ENCODE peak calls at places on chromosomes 1 and 21, in seven cellular contexts. One of them, this sample, is unnamed.

GRCh38 chr1:8317647-8318360 is at the start of gene SLC45A1:
- DNase-seq in lung: peak; percentile 48
- DNase-seq in A549: peak; percentile 68
- DNase-seq in Calu3: peak; percentile 65
- DNase-seq in astrocyte: peak; percentile 39
- DNase-seq in psoas muscle: peak; percentile 85
- DNase-seq in omental fat pad: peak; percentile 62
- DNase-seq in this sample: peak; percentile 76

GRCh38 chr1:160567858-160568682 is 11.2 kb downstream of the CD84 start:
- DNase-seq in lung: no peak
- DNase-seq in A549: no peak
- DNase-seq in Calu3: no peak
- DNase-seq in astrocyte: no peak
- DNase-seq in psoas muscle: no peak
- DNase-seq in omental fat pad: no peak
- DNase-seq in this sample: no peak

GRCh38 chr21:31531967-31532366 is 127.5 kb upstream of the SOD1 start:
- DNase-seq in lung: no peak
- DNase-seq in A549: no peak
- DNase-seq in Calu3: no peak
- DNase-seq in astrocyte: no peak
- DNase-seq in psoas muscle: no peak
- DNase-seq in omental fat pad: no peak
- DNase-seq in this sample: no peak

GRCh38 chr1:17488977-17489739 is 49.7 kb upstream of the RCC2 start:
- DNase-seq in lung: no peak
- DNase-seq in A549: no peak
- DNase-seq in Calu3: no peak
- DNase-seq in astrocyte: peak; percentile 8
- DNase-seq in psoas muscle: no peak
- DNase-seq in omental fat pad: no peak
- DNase-seq in this sample: no peak

GRCh38 chr21:32048353-32048752 is 175.5 kb downstream of the HUNK start:
- DNase-seq in lung: no peak
- DNase-seq in A549: no peak
- DNase-seq in Calu3: no peak
- DNase-seq in astrocyte: no peak
- DNase-seq in psoas muscle: no peak
- DNase-seq in omental fat pad: no peak
- DNase-seq in this sample: no peak

GRCh38 chr1:21436488-21437340 is 3.2 kb upstream of the NBPF3 start:
- DNase-seq in lung: no peak
- DNase-seq in A549: no peak
- DNase-seq in Calu3: no peak
- DNase-seq in astrocyte: no peak
- DNase-seq in psoas muscle: no peak
- DNase-seq in omental fat pad: no peak
- DNase-seq in this sample: no peak

GRCh38 chr1:56125316-56125715 is 454.0 kb downstream of the PLPP3 start:
- DNase-seq in lung: no peak
- DNase-seq in A549: no peak
- DNase-seq in Calu3: peak; percentile 10
- DNase-seq in astrocyte: no peak
- DNase-seq in psoas muscle: no peak
- DNase-seq in omental fat pad: no peak
- DNase-seq in this sample: peak; percentile 62

GRCh38 chr1:114352797-114353196 is 158.2 kb downstream of the TRIM33 start:
- DNase-seq in lung: no peak
- DNase-seq in A549: no peak
- DNase-seq in Calu3: no peak
- DNase-seq in astrocyte: no peak
- DNase-seq in psoas muscle: no peak
- DNase-seq in omental fat pad: no peak
- DNase-seq in this sample: no peak

GRCh38 chr1:101147381-101147780 is 89.4 kb upstream of the S1PR1 start:
- DNase-seq in lung: no peak
- DNase-seq in A549: no peak
- DNase-seq in Calu3: no peak
- DNase-seq in astrocyte: no peak
- DNase-seq in psoas muscle: no peak
- DNase-seq in omental fat pad: no peak
- DNase-seq in this sample: no peak

GRCh38 chr1:235866207-235866912 is at the start of gene LYST:
- DNase-seq in lung: peak; percentile 47
- DNase-seq in A549: peak; percentile 66
- DNase-seq in Calu3: peak; percentile 58
- DNase-seq in astrocyte: no peak
- DNase-seq in psoas muscle: peak; percentile 66
- DNase-seq in omental fat pad: no peak
- DNase-seq in this sample: peak; percentile 61

GRCh38 chr1:91754348-91754747 is 131.6 kb downstream of the TGFBR3 start:
- DNase-seq in lung: no peak
- DNase-seq in A549: no peak
- DNase-seq in Calu3: no peak
- DNase-seq in astrocyte: peak; percentile 69
- DNase-seq in psoas muscle: no peak
- DNase-seq in omental fat pad: no peak
- DNase-seq in this sample: peak; percentile 38

GRCh38 chr1:41483960-41484844 is at the start of gene EDN2:
- DNase-seq in lung: peak; percentile 73
- DNase-seq in A549: peak; percentile 52
- DNase-seq in Calu3: peak; percentile 76
- DNase-seq in astrocyte: no peak
- DNase-seq in psoas muscle: peak; percentile 75
- DNase-seq in omental fat pad: no peak
- DNase-seq in this sample: peak; percentile 75

GRCh38 chr1:235416662-235417049 is 49.4 kb downstream of the TBCE start:
- DNase-seq in lung: no peak
- DNase-seq in A549: no peak
- DNase-seq in Calu3: no peak
- DNase-seq in astrocyte: peak; percentile 29
- DNase-seq in psoas muscle: no peak
- DNase-seq in omental fat pad: no peak
- DNase-seq in this sample: peak; percentile 38

GRCh38 chr1:157088607-157089006 is 11.0 kb downstream of the ETV3L start:
- DNase-seq in lung: no peak
- DNase-seq in A549: no peak
- DNase-seq in Calu3: no peak
- DNase-seq in astrocyte: no peak
- DNase-seq in psoas muscle: no peak
- DNase-seq in omental fat pad: no peak
- DNase-seq in this sample: no peak

GRCh38 chr1:108644984-108645383 is 15.9 kb downstream of the HENMT1 start:
- DNase-seq in lung: no peak
- DNase-seq in A549: no peak
- DNase-seq in Calu3: no peak
- DNase-seq in astrocyte: no peak
- DNase-seq in psoas muscle: no peak
- DNase-seq in omental fat pad: no peak
- DNase-seq in this sample: no peak

GRCh38 chr1:11473635-11474034 is 5.3 kb upstream of the DISP3 start:
- DNase-seq in lung: no peak
- DNase-seq in A549: no peak
- DNase-seq in Calu3: peak; percentile 18
- DNase-seq in astrocyte: no peak
- DNase-seq in psoas muscle: no peak
- DNase-seq in omental fat pad: no peak
- DNase-seq in this sample: peak; percentile 50

GRCh38 chr1:98086796-98087195 is 166.0 kb upstream of the DPYD start:
- DNase-seq in lung: no peak
- DNase-seq in A549: peak; percentile 66
- DNase-seq in Calu3: peak; percentile 17
- DNase-seq in astrocyte: peak; percentile 100
- DNase-seq in psoas muscle: no peak
- DNase-seq in omental fat pad: no peak
- DNase-seq in this sample: peak; percentile 85

GRCh38 chr21:33374080-33374873 is 28.9 kb upstream of the IFNGR2 start:
- DNase-seq in lung: peak; percentile 53
- DNase-seq in A549: peak; percentile 33
- DNase-seq in Calu3: peak; percentile 63
- DNase-seq in astrocyte: peak; percentile 35
- DNase-seq in psoas muscle: no peak
- DNase-seq in omental fat pad: no peak
- DNase-seq in this sample: peak; percentile 42

GRCh38 chr21:37899141-37899540 is 17.1 kb downstream of the KCNJ6 start:
- DNase-seq in lung: no peak
- DNase-seq in A549: no peak
- DNase-seq in Calu3: no peak
- DNase-seq in astrocyte: no peak
- DNase-seq in psoas muscle: no peak
- DNase-seq in omental fat pad: no peak
- DNase-seq in this sample: no peak

GRCh38 chr1:111571987-111572386 is 47.6 kb upstream of the RAP1A start:
- DNase-seq in lung: no peak
- DNase-seq in A549: no peak
- DNase-seq in Calu3: no peak
- DNase-seq in astrocyte: peak; percentile 72
- DNase-seq in psoas muscle: no peak
- DNase-seq in omental fat pad: no peak
- DNase-seq in this sample: no peak

GRCh38 chr1:2135425-2135824 is 59.1 kb downstream of the FAAP20 start:
- DNase-seq in lung: peak; percentile 80
- DNase-seq in A549: no peak
- DNase-seq in Calu3: peak; percentile 72
- DNase-seq in astrocyte: peak; percentile 68
- DNase-seq in psoas muscle: no peak
- DNase-seq in omental fat pad: no peak
- DNase-seq in this sample: peak; percentile 75

GRCh38 chr21:32334980-32335471 is 36.4 kb downstream of the MRAP start:
- DNase-seq in lung: no peak
- DNase-seq in A549: no peak
- DNase-seq in Calu3: no peak
- DNase-seq in astrocyte: peak; percentile 44
- DNase-seq in psoas muscle: no peak
- DNase-seq in omental fat pad: no peak
- DNase-seq in this sample: no peak

GRCh38 chr21:45699251-45699942 is 55.9 kb downstream of the PCBP3 start:
- DNase-seq in lung: no peak
- DNase-seq in A549: no peak
- DNase-seq in Calu3: no peak
- DNase-seq in astrocyte: no peak
- DNase-seq in psoas muscle: no peak
- DNase-seq in omental fat pad: no peak
- DNase-seq in this sample: no peak

GRCh38 chr21:34958040-34958439 is 91.1 kb downstream of the RUNX1 start:
- DNase-seq in lung: no peak
- DNase-seq in A549: no peak
- DNase-seq in Calu3: no peak
- DNase-seq in astrocyte: no peak
- DNase-seq in psoas muscle: no peak
- DNase-seq in omental fat pad: no peak
- DNase-seq in this sample: no peak

DNA sequence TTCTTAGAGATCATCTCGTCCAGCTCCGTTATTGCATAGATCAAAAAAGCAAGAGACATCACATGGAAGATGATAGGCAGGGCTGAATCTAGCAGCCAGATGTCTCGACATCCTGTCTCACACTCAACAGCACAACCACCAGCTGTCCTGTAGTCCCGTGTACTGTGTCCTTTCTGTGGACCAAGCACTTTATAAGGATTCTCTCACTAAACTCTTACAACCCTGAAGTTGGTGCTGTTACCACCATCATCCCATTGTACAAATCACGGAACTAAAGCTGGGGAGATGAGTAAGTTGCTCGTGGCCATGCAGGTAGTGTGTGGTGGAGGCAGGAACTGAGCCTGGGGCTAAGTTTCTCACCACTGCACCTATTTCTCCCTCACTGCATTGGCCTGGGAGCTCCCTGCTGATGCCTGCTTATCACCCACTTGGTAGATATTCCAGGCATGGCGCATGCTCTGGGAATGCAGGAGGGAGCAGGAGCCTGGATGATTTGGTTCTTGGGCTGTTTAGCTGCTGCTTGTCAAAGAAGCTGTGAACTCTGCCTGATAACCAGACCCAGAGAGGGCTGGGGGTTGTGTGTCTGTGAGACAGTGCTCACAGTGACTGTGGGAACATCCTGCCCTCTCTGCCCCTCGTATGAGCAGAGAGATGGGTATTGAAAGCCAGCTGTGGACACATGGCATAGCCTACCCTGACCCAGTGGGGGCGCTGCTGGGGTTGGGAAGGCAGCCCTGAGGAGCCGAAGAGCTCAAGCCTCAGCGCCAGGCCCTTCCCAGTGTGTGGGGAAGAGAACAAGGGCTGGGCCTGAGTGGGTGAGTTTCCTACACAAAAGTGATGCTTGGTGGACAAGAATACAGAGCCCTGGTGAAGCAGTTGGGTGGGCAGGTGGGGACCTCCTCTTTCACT is 13.6 kb downstream of the PPFIA4 start:
- DNase-seq in lung: no peak
- DNase-seq in A549: no peak
- DNase-seq in Calu3: peak; percentile 26
- DNase-seq in astrocyte: no peak
- DNase-seq in psoas muscle: no peak
- DNase-seq in omental fat pad: peak; percentile 14
- DNase-seq in this sample: no peak
- TF ChIP-seq CTCF in lung: no peak
- TF ChIP-seq CTCF in A549: no peak
- TF ChIP-seq CTCF in Calu3: no peak
- TF ChIP-seq CTCF in astrocyte: peak; percentile 22
- TF ChIP-seq CTCF in psoas muscle: no peak
- TF ChIP-seq CTCF in omental fat pad: no peak
- TF ChIP-seq CTCF in this sample: peak; percentile 63

DNA sequence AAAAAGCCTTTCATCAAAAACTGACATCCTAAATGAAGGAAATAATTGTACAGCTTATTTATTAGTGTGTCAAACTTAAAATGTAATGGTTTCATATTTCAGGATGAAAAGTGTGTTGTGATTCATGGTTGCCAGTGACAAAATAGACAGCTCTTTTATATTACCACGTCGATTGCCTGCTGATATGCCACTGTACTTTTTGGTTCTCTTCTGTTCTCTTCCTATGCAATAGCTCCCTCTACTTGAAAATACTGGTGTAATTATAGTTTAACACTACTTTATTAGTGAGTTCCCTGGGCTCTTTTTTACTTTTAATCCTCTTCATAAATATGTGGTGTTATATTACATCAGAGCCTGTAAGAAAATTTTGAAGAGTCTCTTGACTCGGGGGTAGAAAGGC is 111.3 kb downstream of the PATJ start:
- DNase-seq in lung: no peak
- DNase-seq in A549: no peak
- DNase-seq in Calu3: no peak
- DNase-seq in astrocyte: no peak
- DNase-seq in psoas muscle: no peak
- DNase-seq in omental fat pad: no peak
- DNase-seq in this sample: no peak
- TF ChIP-seq CTCF in lung: no peak
- TF ChIP-seq CTCF in A549: peak; percentile 8
- TF ChIP-seq CTCF in Calu3: no peak
- TF ChIP-seq CTCF in astrocyte: peak; percentile 32
- TF ChIP-seq CTCF in psoas muscle: peak; percentile 24
- TF ChIP-seq CTCF in omental fat pad: no peak
- TF ChIP-seq CTCF in this sample: no peak

GRCh38 chr1:182783068-182783467 is 6.5 kb upstream of the NPL start:
- DNase-seq in lung: no peak
- DNase-seq in A549: no peak
- DNase-seq in Calu3: no peak
- DNase-seq in astrocyte: no peak
- DNase-seq in psoas muscle: no peak
- DNase-seq in omental fat pad: no peak
- DNase-seq in this sample: no peak
- TF ChIP-seq CTCF in lung: no peak
- TF ChIP-seq CTCF in A549: no peak
- TF ChIP-seq CTCF in Calu3: no peak
- TF ChIP-seq CTCF in astrocyte: no peak
- TF ChIP-seq CTCF in psoas muscle: no peak
- TF ChIP-seq CTCF in omental fat pad: no peak
- TF ChIP-seq CTCF in this sample: no peak

GRCh38 chr1:14735861-14736260 is 137.4 kb downstream of the KAZN start:
- DNase-seq in lung: no peak
- DNase-seq in A549: no peak
- DNase-seq in Calu3: no peak
- DNase-seq in astrocyte: no peak
- DNase-seq in psoas muscle: no peak
- DNase-seq in omental fat pad: no peak
- DNase-seq in this sample: no peak
- TF ChIP-seq CTCF in lung: no peak
- TF ChIP-seq CTCF in A549: no peak
- TF ChIP-seq CTCF in Calu3: no peak
- TF ChIP-seq CTCF in astrocyte: no peak
- TF ChIP-seq CTCF in psoas muscle: no peak
- TF ChIP-seq CTCF in omental fat pad: no peak
- TF ChIP-seq CTCF in this sample: no peak